ENCODE peak calls at places on chromosome 1, in four cellular contexts. T is activated CD4-positive, alpha-beta T cell treated with anti-CD3 and anti-CD28 coated beads, Interleukin-2, amount 50 U/mL, for 48 hours; S is astrocyte of the spinal cord; N is IMR-90. J is an unnamed sample.

GRCh38 chr1:179016694-179017382 is 8.9 kb upstream of the FAM20B start:
- DNase-seq in T (no peak), S (peak; percentile 94), N (peak; percentile 82), J (peak; percentile 89)

GRCh38 chr1:18751425-18751824 is 108.0 kb downstream of the TAS1R2 start:
- DNase-seq in T (no peak), S (no peak), N (no peak), J (no peak)

GRCh38 chr1:87642581-87643129 is 314.0 kb downstream of the LMO4 start:
- DNase-seq in T (no peak), S (peak; percentile 11), N (peak; percentile 12), J (no peak)

GRCh38 chr1:247291161-247291560 is 35.3 kb downstream of the VN1R5 start:
- DNase-seq in T (no peak), S (no peak), N (no peak), J (no peak)

GRCh38 chr1:116268211-116268610 is 104.8 kb upstream of the ATP1A1 start:
- DNase-seq in T (peak; percentile 25), S (no peak), N (no peak), J (peak; percentile 10)

GRCh38 chr1:9145021-9145668 is 16.2 kb upstream of the GPR157 start:
- DNase-seq in T (peak; percentile 56), S (peak; percentile 57), N (peak; percentile 81), J (peak; percentile 89)

GRCh38 chr1:156525856-156526479 is 25.4 kb upstream of the MEF2D start:
- DNase-seq in T (no peak), S (no peak), N (no peak), J (no peak)

GRCh38 chr1:11659748-11660147 is 4.3 kb upstream of the FBXO6 start:
- DNase-seq in T (no peak), S (no peak), N (no peak), J (no peak)

GRCh38 chr1:22879445-22879844 is 93.2 kb downstream of the LACTBL1 start:
- DNase-seq in T (no peak), S (no peak), N (no peak), J (no peak)

GRCh38 chr1:232143315-232143886 is 486.5 kb downstream of the SIPA1L2 start:
- DNase-seq in T (no peak), S (peak; percentile 14), N (no peak), J (no peak)

GRCh38 chr1:147892216-147892615 is 10.4 kb upstream of the GJA8 start:
- DNase-seq in T (peak; percentile 10), S (no peak), N (no peak), J (peak; percentile 25)

J was measured in ELR.